ENCODE peak calls at places on chromosomes 2 and 18, in nine cellular contexts. One of them, this sample, is unnamed.

GRCh38 chr18:57063601-57064000 is 83.3 kb upstream of the BOD1L2 start:
- DNase-seq in stimulated activated CD4-positive, alpha-beta T cell treated with anti-CD3 and anti-CD28 coated beads, Interleukin-12 subunit alpha, Interleukin-12 subunit beta, amount 100 ng/mL, for 24 hours: no peak
- DNase-seq in naive B cell: no peak
- DNase-seq in fibroblast of pulmonary artery: no peak
- DNase-seq in stimulated activated naive B cell treated with anti-CD40 and anti-IgM and Interleukin-4, amounts not matched to agents 10 μg/mL and 1 μg/mL and 100 μg/mL, for 72 hours: no peak
- DNase-seq in AG09309: no peak
- DNase-seq in heart left ventricle: no peak
- DNase-seq in ELF-1: no peak
- DNase-seq in astrocyte of the hippocampus: no peak
- DNase-seq in this sample: no peak

GRCh38 chr2:120343433-120344105 is 2.4 kb upstream of the INHBB start:
- DNase-seq in stimulated activated CD4-positive, alpha-beta T cell treated with anti-CD3 and anti-CD28 coated beads, Interleukin-12 subunit alpha, Interleukin-12 subunit beta, amount 100 ng/mL, for 24 hours: peak; percentile 28
- DNase-seq in naive B cell: peak; percentile 41
- DNase-seq in fibroblast of pulmonary artery: peak; percentile 80
- DNase-seq in stimulated activated naive B cell treated with anti-CD40 and anti-IgM and Interleukin-4, amounts not matched to agents 10 μg/mL and 1 μg/mL and 100 μg/mL, for 72 hours: peak; percentile 18
- DNase-seq in AG09309: peak; percentile 29
- DNase-seq in heart left ventricle: peak; percentile 90
- DNase-seq in ELF-1: peak; percentile 87
- DNase-seq in astrocyte of the hippocampus: peak; percentile 93
- DNase-seq in this sample: peak; percentile 59

GRCh38 chr2:123061534-123061933 is 963.6 kb upstream of the CNTNAP5 start:
- DNase-seq in stimulated activated CD4-positive, alpha-beta T cell treated with anti-CD3 and anti-CD28 coated beads, Interleukin-12 subunit alpha, Interleukin-12 subunit beta, amount 100 ng/mL, for 24 hours: no peak
- DNase-seq in naive B cell: no peak
- DNase-seq in fibroblast of pulmonary artery: no peak
- DNase-seq in stimulated activated naive B cell treated with anti-CD40 and anti-IgM and Interleukin-4, amounts not matched to agents 10 μg/mL and 1 μg/mL and 100 μg/mL, for 72 hours: no peak
- DNase-seq in AG09309: no peak
- DNase-seq in heart left ventricle: no peak
- DNase-seq in ELF-1: peak; percentile 47
- DNase-seq in astrocyte of the hippocampus: no peak
- DNase-seq in this sample: no peak

GRCh38 chr18:47993409-47993808 is 63.0 kb upstream of the SMAD2 start:
- DNase-seq in stimulated activated CD4-positive, alpha-beta T cell treated with anti-CD3 and anti-CD28 coated beads, Interleukin-12 subunit alpha, Interleukin-12 subunit beta, amount 100 ng/mL, for 24 hours: no peak
- DNase-seq in naive B cell: no peak
- DNase-seq in fibroblast of pulmonary artery: no peak
- DNase-seq in stimulated activated naive B cell treated with anti-CD40 and anti-IgM and Interleukin-4, amounts not matched to agents 10 μg/mL and 1 μg/mL and 100 μg/mL, for 72 hours: no peak
- DNase-seq in AG09309: no peak
- DNase-seq in heart left ventricle: no peak
- DNase-seq in ELF-1: peak; percentile 56
- DNase-seq in astrocyte of the hippocampus: no peak
- DNase-seq in this sample: no peak

GRCh38 chr2:177117755-177118154 is 94.8 kb upstream of the HNRNPA3 start:
- DNase-seq in stimulated activated CD4-positive, alpha-beta T cell treated with anti-CD3 and anti-CD28 coated beads, Interleukin-12 subunit alpha, Interleukin-12 subunit beta, amount 100 ng/mL, for 24 hours: no peak
- DNase-seq in naive B cell: no peak
- DNase-seq in fibroblast of pulmonary artery: no peak
- DNase-seq in stimulated activated naive B cell treated with anti-CD40 and anti-IgM and Interleukin-4, amounts not matched to agents 10 μg/mL and 1 μg/mL and 100 μg/mL, for 72 hours: no peak
- DNase-seq in AG09309: no peak
- DNase-seq in heart left ventricle: no peak
- DNase-seq in ELF-1: no peak
- DNase-seq in astrocyte of the hippocampus: no peak
- DNase-seq in this sample: no peak

GRCh38 chr18:31596081-31596872 is 4.6 kb downstream of the TTR start:
- DNase-seq in stimulated activated CD4-positive, alpha-beta T cell treated with anti-CD3 and anti-CD28 coated beads, Interleukin-12 subunit alpha, Interleukin-12 subunit beta, amount 100 ng/mL, for 24 hours: no peak
- DNase-seq in naive B cell: no peak
- DNase-seq in fibroblast of pulmonary artery: no peak
- DNase-seq in stimulated activated naive B cell treated with anti-CD40 and anti-IgM and Interleukin-4, amounts not matched to agents 10 μg/mL and 1 μg/mL and 100 μg/mL, for 72 hours: no peak
- DNase-seq in AG09309: no peak
- DNase-seq in heart left ventricle: no peak
- DNase-seq in ELF-1: no peak
- DNase-seq in astrocyte of the hippocampus: peak; percentile 38
- DNase-seq in this sample: no peak

GRCh38 chr2:100535850-100536249 is 26.9 kb upstream of the PDCL3 start:
- DNase-seq in stimulated activated CD4-positive, alpha-beta T cell treated with anti-CD3 and anti-CD28 coated beads, Interleukin-12 subunit alpha, Interleukin-12 subunit beta, amount 100 ng/mL, for 24 hours: no peak
- DNase-seq in naive B cell: no peak
- DNase-seq in fibroblast of pulmonary artery: no peak
- DNase-seq in stimulated activated naive B cell treated with anti-CD40 and anti-IgM and Interleukin-4, amounts not matched to agents 10 μg/mL and 1 μg/mL and 100 μg/mL, for 72 hours: no peak
- DNase-seq in AG09309: no peak
- DNase-seq in heart left ventricle: no peak
- DNase-seq in ELF-1: no peak
- DNase-seq in astrocyte of the hippocampus: no peak
- DNase-seq in this sample: no peak

GRCh38 chr18:78611201-78611800 is 368.3 kb upstream of the SALL3 start:
- DNase-seq in stimulated activated CD4-positive, alpha-beta T cell treated with anti-CD3 and anti-CD28 coated beads, Interleukin-12 subunit alpha, Interleukin-12 subunit beta, amount 100 ng/mL, for 24 hours: no peak
- DNase-seq in naive B cell: no peak
- DNase-seq in fibroblast of pulmonary artery: no peak
- DNase-seq in stimulated activated naive B cell treated with anti-CD40 and anti-IgM and Interleukin-4, amounts not matched to agents 10 μg/mL and 1 μg/mL and 100 μg/mL, for 72 hours: no peak
- DNase-seq in AG09309: no peak
- DNase-seq in heart left ventricle: no peak
- DNase-seq in ELF-1: no peak
- DNase-seq in astrocyte of the hippocampus: no peak
- DNase-seq in this sample: no peak

GRCh38 chr2:176419591-176420071 is 150.4 kb downstream of the MTX2 start:
- DNase-seq in stimulated activated CD4-positive, alpha-beta T cell treated with anti-CD3 and anti-CD28 coated beads, Interleukin-12 subunit alpha, Interleukin-12 subunit beta, amount 100 ng/mL, for 24 hours: no peak
- DNase-seq in naive B cell: no peak
- DNase-seq in fibroblast of pulmonary artery: peak; percentile 77
- DNase-seq in stimulated activated naive B cell treated with anti-CD40 and anti-IgM and Interleukin-4, amounts not matched to agents 10 μg/mL and 1 μg/mL and 100 μg/mL, for 72 hours: no peak
- DNase-seq in AG09309: peak; percentile 34
- DNase-seq in heart left ventricle: no peak
- DNase-seq in ELF-1: no peak
- DNase-seq in astrocyte of the hippocampus: peak; percentile 49
- DNase-seq in this sample: no peak

This sample was measured in germinal center.